ENCODE peak calls at places on chromosome 20, in four cellular contexts. One of them, this sample, is unnamed.

GRCh38 chr20:21503345-21503744 is 10.5 kb downstream of the NKX2-2 start:
- DNase-seq in A549: no peak
- DNase-seq in HepG2: no peak
- DNase-seq in K562: no peak
- DNase-seq in this sample: peak; percentile 60

GRCh38 chr20:16287776-16288175 is 285.5 kb downstream of the KIF16B start:
- DNase-seq in A549: no peak
- DNase-seq in HepG2: no peak
- DNase-seq in K562: no peak
- DNase-seq in this sample: no peak

GRCh38 chr20:48131581-48131980 is 346.3 kb upstream of the SULF2 start:
- DNase-seq in A549: no peak
- DNase-seq in HepG2: no peak
- DNase-seq in K562: no peak
- DNase-seq in this sample: no peak

GRCh38 chr20:10498196-10498595 is 63.1 kb downstream of the SLX4IP start:
- DNase-seq in A549: no peak
- DNase-seq in HepG2: no peak
- DNase-seq in K562: no peak
- DNase-seq in this sample: no peak

GRCh38 chr20:34065260-34065659 is 46.8 kb downstream of the EIF2S2 start:
- DNase-seq in A549: no peak
- DNase-seq in HepG2: no peak
- DNase-seq in K562: no peak
- DNase-seq in this sample: no peak

GRCh38 chr20:38271609-38272120 is 11.1 kb upstream of the KIAA1755 start:
- DNase-seq in A549: no peak
- DNase-seq in HepG2: no peak
- DNase-seq in K562: no peak
- DNase-seq in this sample: no peak

GRCh38 chr20:51800132-51800721 is 2.1 kb downstream of the SALL4 start:
- DNase-seq in A549: peak; percentile 90
- DNase-seq in HepG2: peak; percentile 48
- DNase-seq in K562: peak; percentile 79
- DNase-seq in this sample: no peak

GRCh38 chr20:54643761-54644160 is 168.4 kb downstream of the DOK5 start:
- DNase-seq in A549: no peak
- DNase-seq in HepG2: no peak
- DNase-seq in K562: no peak
- DNase-seq in this sample: no peak

GRCh38 chr20:56630086-56630493 is 984 bp downstream of the TFAP2C start:
- DNase-seq in A549: peak; percentile 88
- DNase-seq in HepG2: no peak
- DNase-seq in K562: peak; percentile 21
- DNase-seq in this sample: no peak

GRCh38 chr20:47663354-47664067 is 121.8 kb downstream of the SULF2 start:
- DNase-seq in A549: peak; percentile 76
- DNase-seq in HepG2: peak; percentile 83
- DNase-seq in K562: peak; percentile 85
- DNase-seq in this sample: peak; percentile 19

GRCh38 chr20:41178904-41179432 is 41.6 kb downstream of the PLCG1 start:
- DNase-seq in A549: no peak
- DNase-seq in HepG2: no peak
- DNase-seq in K562: no peak
- DNase-seq in this sample: no peak

GRCh38 chr20:18380908-18381529 is 85.8 kb downstream of the DZANK1 start:
- DNase-seq in A549: no peak
- DNase-seq in HepG2: no peak
- DNase-seq in K562: no peak
- DNase-seq in this sample: no peak

GRCh38 chr20:23966298-23966697 is 22.3 kb downstream of the GGTLC1 start:
- DNase-seq in A549: no peak
- DNase-seq in HepG2: no peak
- DNase-seq in K562: no peak
- DNase-seq in this sample: no peak

GRCh38 chr20:52972965-52973819 is 1.0 kb downstream of the TSHZ2 start:
- DNase-seq in A549: no peak
- DNase-seq in HepG2: no peak
- DNase-seq in K562: no peak
- DNase-seq in this sample: no peak

GRCh38 chr20:46519678-46520077 is 6.3 kb upstream of the ZNF334 start:
- DNase-seq in A549: no peak
- DNase-seq in HepG2: no peak
- DNase-seq in K562: no peak
- DNase-seq in this sample: no peak

GRCh38 chr20:46520540-46520939 is 7.2 kb upstream of the ZNF334 start:
- DNase-seq in A549: no peak
- DNase-seq in HepG2: no peak
- DNase-seq in K562: no peak
- DNase-seq in this sample: no peak

GRCh38 chr20:46523108-46523507 is 9.7 kb upstream of the ZNF334 start:
- DNase-seq in A549: no peak
- DNase-seq in HepG2: peak; percentile 67
- DNase-seq in K562: no peak
- DNase-seq in this sample: no peak

GRCh38 chr20:46523696-46524328 is 10.5 kb upstream of the ZNF334 start:
- DNase-seq in A549: no peak
- DNase-seq in HepG2: peak; percentile 68
- DNase-seq in K562: no peak
- DNase-seq in this sample: no peak

GRCh38 chr20:46520976-46521579 is 7.7 kb upstream of the ZNF334 start:
- DNase-seq in A549: peak; percentile 33
- DNase-seq in HepG2: peak; percentile 80
- DNase-seq in K562: peak; percentile 36
- DNase-seq in this sample: peak; percentile 25
- TF ChIP-seq CHD4 in A549: no peak
- TF ChIP-seq CHD4 in HepG2: no peak
- TF ChIP-seq CHD4 in K562: no peak
- TF ChIP-seq CHD4 in this sample: no peak

GRCh38 chr20:364905-365794 is 15.4 kb upstream of the TRIB3 start:
- DNase-seq in A549: no peak
- DNase-seq in HepG2: peak; percentile 68
- DNase-seq in K562: peak; percentile 73
- DNase-seq in this sample: no peak
- TF ChIP-seq CHD4 in A549: no peak
- TF ChIP-seq CHD4 in HepG2: no peak
- TF ChIP-seq CHD4 in K562: peak; percentile 32
- TF ChIP-seq CHD4 in this sample: no peak

DNA sequence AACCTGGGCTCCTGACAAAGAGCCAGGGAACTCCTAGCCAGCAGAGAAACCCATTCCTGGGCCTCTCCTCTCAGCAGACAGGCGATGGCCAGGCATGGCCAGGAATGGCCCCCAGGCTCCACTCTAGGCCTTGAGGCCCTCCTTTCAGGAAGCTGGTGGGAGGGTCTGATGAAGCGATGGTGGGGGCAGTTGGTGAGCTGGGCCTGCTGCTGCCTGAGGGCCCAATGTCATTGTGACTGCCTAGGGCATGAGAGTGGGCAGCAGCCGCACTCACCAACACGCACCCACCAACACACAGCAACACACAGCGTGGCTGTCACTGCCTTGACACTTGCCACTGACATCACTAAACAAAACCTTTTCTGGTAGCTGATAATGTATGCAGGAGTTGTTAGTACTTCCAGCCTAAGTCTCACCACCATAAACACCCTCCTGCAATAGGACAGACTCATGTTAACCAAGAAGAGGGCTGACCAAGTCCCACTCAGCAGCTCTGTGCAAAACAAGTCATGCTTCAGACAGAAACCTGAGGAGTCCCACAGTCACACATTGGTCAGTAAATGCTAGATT is 69.3 kb downstream of the ABHD12 start:
- DNase-seq in A549: no peak
- DNase-seq in HepG2: no peak
- DNase-seq in K562: no peak
- DNase-seq in this sample: no peak
- TF ChIP-seq CHD4 in A549: no peak
- TF ChIP-seq CHD4 in HepG2: no peak
- TF ChIP-seq CHD4 in K562: no peak
- TF ChIP-seq CHD4 in this sample: no peak

GRCh38 chr20:32912688-32913087 is 54.0 kb downstream of the EFCAB8 start:
- DNase-seq in A549: no peak
- DNase-seq in HepG2: no peak
- DNase-seq in K562: no peak
- DNase-seq in this sample: no peak

GRCh38 chr20:32917191-32917950 is 58.6 kb downstream of the EFCAB8 start:
- DNase-seq in A549: no peak
- DNase-seq in HepG2: no peak
- DNase-seq in K562: no peak
- DNase-seq in this sample: no peak

GRCh38 chr20:32911355-32911754 is 52.6 kb downstream of the EFCAB8 start:
- DNase-seq in A549: no peak
- DNase-seq in HepG2: no peak
- DNase-seq in K562: no peak
- DNase-seq in this sample: no peak

GRCh38 chr20:32909896-32910571 is 51.3 kb downstream of the EFCAB8 start:
- DNase-seq in A549: no peak
- DNase-seq in HepG2: no peak
- DNase-seq in K562: no peak
- DNase-seq in this sample: no peak

DNA sequence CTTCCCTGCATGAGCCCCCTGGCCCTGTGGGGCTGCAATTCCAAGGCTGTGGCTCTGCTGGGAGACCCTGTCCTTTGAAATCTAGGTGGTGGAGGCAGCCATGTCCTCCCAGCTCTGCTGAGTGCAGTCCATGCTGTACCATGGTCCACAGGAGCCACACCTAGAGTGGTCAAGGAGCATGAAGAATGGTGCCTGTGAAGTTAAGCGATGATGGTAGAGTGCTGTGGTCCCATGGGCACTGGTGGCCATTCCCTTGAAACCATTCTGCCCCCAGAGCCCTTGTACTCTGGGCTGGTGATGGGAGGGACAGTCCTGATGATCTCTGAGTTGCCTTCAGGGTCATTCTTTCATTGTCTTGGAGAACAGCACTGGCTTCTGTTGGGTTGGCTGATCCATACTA is 55.3 kb downstream of the EFCAB8 start:
- DNase-seq in A549: no peak
- DNase-seq in HepG2: no peak
- DNase-seq in K562: no peak
- DNase-seq in this sample: no peak
- TF ChIP-seq CHD4 in A549: no peak
- TF ChIP-seq CHD4 in HepG2: no peak
- TF ChIP-seq CHD4 in K562: no peak
- TF ChIP-seq CHD4 in this sample: no peak

GRCh38 chr20:64137598-64138031 is 26.6 kb upstream of the MYT1 start:
- DNase-seq in A549: no peak
- DNase-seq in HepG2: no peak
- DNase-seq in K562: no peak
- DNase-seq in this sample: no peak
- TF ChIP-seq CHD4 in A549: no peak
- TF ChIP-seq CHD4 in HepG2: no peak
- TF ChIP-seq CHD4 in K562: no peak
- TF ChIP-seq CHD4 in this sample: no peak

DNA sequence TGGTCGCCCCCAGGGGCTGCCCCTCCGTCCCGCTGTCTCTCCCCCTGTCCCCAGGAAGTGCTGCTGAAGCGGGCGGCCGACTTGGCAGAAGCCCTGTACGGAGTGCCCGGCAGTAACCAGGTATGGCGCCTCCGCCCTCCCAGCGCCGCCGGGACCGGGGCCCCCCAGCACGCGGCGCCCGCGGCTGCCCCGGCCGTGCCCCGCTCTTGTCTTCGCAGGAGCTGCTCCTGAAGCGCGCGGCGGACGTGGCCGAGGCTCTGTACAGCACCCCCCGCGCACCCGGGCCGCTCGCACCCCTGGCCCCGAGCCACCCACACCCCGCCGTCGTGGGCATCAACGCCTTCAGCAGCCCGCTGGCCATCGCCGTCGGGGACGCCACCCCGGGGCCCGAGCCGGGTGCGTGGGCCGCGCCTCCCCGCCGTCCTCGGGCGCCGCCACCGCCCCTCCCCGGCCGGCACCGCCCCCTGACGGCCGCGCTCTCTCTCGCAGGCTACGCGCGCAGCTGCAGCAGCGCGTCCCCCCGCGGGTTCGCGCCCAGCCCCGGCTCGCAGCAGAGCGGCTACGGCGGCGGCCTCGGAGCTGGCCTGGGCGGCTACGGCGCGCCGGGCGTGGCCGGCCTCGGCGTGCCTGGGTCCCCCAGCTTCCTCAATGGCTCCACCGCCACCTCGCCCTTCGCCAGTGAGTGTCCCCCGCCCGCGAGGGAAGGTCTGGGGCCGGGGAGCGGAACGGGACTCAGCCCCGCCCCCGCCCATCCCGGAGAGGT is 48.4 kb downstream of the CPXM1 start:
- DNase-seq in A549: no peak
- DNase-seq in HepG2: no peak
- DNase-seq in K562: peak; percentile 84
- DNase-seq in this sample: no peak
- TF ChIP-seq CHD4 in A549: no peak
- TF ChIP-seq CHD4 in HepG2: no peak
- TF ChIP-seq CHD4 in K562: no peak
- TF ChIP-seq CHD4 in this sample: no peak

DNA sequence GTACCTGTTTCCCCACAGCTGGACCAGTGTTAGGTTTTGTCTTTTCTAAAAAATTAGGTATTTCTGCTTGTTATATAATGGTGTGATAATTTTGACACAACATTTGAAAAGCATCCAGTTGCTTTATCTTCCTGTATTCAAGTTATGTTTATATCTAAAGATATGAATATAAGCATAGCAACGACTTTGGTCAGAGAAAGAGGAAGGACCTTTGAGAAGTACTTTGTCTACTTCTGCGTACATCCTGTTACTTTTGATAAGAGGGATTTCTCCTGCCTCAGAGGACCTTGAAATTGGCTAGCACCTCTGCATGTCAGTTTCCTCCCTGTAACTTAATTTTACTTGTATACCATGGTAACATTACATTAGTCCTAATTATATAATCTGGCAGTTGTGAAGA is 24.7 kb downstream of the PHF20 start:
- DNase-seq in A549: no peak
- DNase-seq in HepG2: no peak
- DNase-seq in K562: no peak
- DNase-seq in this sample: no peak
- TF ChIP-seq CHD4 in A549: no peak
- TF ChIP-seq CHD4 in HepG2: no peak
- TF ChIP-seq CHD4 in K562: no peak
- TF ChIP-seq CHD4 in this sample: no peak

DNA sequence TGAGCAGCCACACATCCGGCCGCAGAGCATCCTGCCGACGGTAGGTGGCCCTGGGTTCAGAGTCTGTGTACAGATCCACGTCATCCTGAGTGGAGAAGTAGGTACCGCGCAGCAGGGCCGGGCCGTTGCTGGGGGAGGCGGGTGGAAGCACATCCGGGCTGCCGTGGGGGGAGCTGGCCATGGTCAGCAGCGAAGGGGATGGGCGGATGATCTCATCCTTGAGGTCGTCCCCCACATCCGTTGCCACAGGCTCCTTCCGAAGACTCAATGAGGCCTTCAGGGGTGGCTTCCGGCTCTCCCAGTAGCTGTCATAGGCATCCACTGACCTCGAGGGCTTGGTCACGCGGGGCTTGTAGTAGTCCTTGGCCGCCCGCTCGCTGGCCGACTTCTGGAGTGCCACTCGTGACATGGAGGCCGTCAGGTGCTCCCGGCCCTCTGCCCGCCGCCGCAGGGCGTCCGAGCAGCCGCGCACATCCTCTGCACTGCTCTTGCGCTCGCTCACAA is 9.2 kb downstream of the SPATA2 start:
- DNase-seq in A549: no peak
- DNase-seq in HepG2: no peak
- DNase-seq in K562: peak; percentile 21
- DNase-seq in this sample: no peak
- TF ChIP-seq CHD4 in A549: no peak
- TF ChIP-seq CHD4 in HepG2: no peak
- TF ChIP-seq CHD4 in K562: no peak
- TF ChIP-seq CHD4 in this sample: no peak